ENCODE peak calls at places on chromosome 1, in four cellular contexts. One of them, this sample, is unnamed. For H3K9me2, the result is how much of the 10 kb centered on the place peaks cover.

GRCh38 chr1:159173303-159173702 is 1.9 kb downstream of the CADM3 start:
- DNase-seq in OCI-LY7: no peak
- DNase-seq in GM23248: no peak
- DNase-seq in GM23338: no peak
- DNase-seq in this sample: no peak

GRCh38 chr1:203320546-203321272 is 15.4 kb downstream of the BTG2 start:
- DNase-seq in OCI-LY7: peak
- DNase-seq in GM23248: peak
- DNase-seq in GM23338: peak
- DNase-seq in this sample: peak

GRCh38 chr1:208029381-208030319 is 118.7 kb upstream of the CD34 start:
- DNase-seq in OCI-LY7: no peak
- DNase-seq in GM23248: peak
- DNase-seq in GM23338: no peak
- DNase-seq in this sample: no peak

GRCh38 chr1:44016875-44017400 is 14.3 kb downstream of the SLC6A9 start:
- DNase-seq in OCI-LY7: no peak
- DNase-seq in GM23248: no peak
- DNase-seq in GM23338: no peak
- DNase-seq in this sample: no peak

GRCh38 chr1:186858923-186859322 is 30.2 kb downstream of the PLA2G4A start:
- DNase-seq in OCI-LY7: no peak
- DNase-seq in GM23248: peak
- DNase-seq in GM23338: no peak
- DNase-seq in this sample: no peak

GRCh38 chr1:55362558-55362957 is 147.4 kb upstream of the USP24 start:
- DNase-seq in OCI-LY7: no peak
- DNase-seq in GM23248: peak
- DNase-seq in GM23338: no peak
- DNase-seq in this sample: no peak

GRCh38 chr1:40712997-40713396 is 21.5 kb downstream of the NFYC start:
- DNase-seq in OCI-LY7: peak
- DNase-seq in GM23248: no peak
- DNase-seq in GM23338: no peak
- DNase-seq in this sample: no peak

GRCh38 chr1:9615316-9616063 is 26.8 kb downstream of the TMEM201 start:
- DNase-seq in OCI-LY7: peak
- DNase-seq in GM23248: peak
- DNase-seq in GM23338: peak
- DNase-seq in this sample: peak

GRCh38 chr1:227904541-227905335 is 43.0 kb downstream of the WNT9A start:
- DNase-seq in OCI-LY7: no peak
- DNase-seq in GM23248: no peak
- DNase-seq in GM23338: no peak
- DNase-seq in this sample: no peak

GRCh38 chr1:154697710-154698109 is 89.7 kb upstream of the ADAR start:
- DNase-seq in OCI-LY7: no peak
- DNase-seq in GM23248: peak
- DNase-seq in GM23338: no peak
- DNase-seq in this sample: no peak

GRCh38 chr1:12104417-12104816 is 41.3 kb downstream of the TNFRSF8 start:
- DNase-seq in OCI-LY7: no peak
- DNase-seq in GM23248: no peak
- DNase-seq in GM23338: no peak
- DNase-seq in this sample: no peak

GRCh38 chr1:162302246-162302645 is 74.4 kb downstream of the SPATA46 start:
- DNase-seq in OCI-LY7: no peak
- DNase-seq in GM23248: no peak
- DNase-seq in GM23338: no peak
- DNase-seq in this sample: no peak

GRCh38 chr1:245779797-245780529 is 625.2 kb downstream of the KIF26B start:
- DNase-seq in OCI-LY7: no peak
- DNase-seq in GM23248: no peak
- DNase-seq in GM23338: no peak
- DNase-seq in this sample: no peak

GRCh38 chr1:15027515-15027948 is 126.0 kb upstream of the TMEM51 start:
- DNase-seq in OCI-LY7: peak
- DNase-seq in GM23248: peak
- DNase-seq in GM23338: peak
- DNase-seq in this sample: peak

GRCh38 chr1:54839824-54840223 is 38.7 kb upstream of the TTC22 start:
- DNase-seq in OCI-LY7: no peak
- DNase-seq in GM23248: no peak
- DNase-seq in GM23338: no peak
- DNase-seq in this sample: no peak

GRCh38 chr1:202698276-202698675 is 12.0 kb downstream of the SYT2 start:
- DNase-seq in OCI-LY7: no peak
- DNase-seq in GM23248: no peak
- DNase-seq in GM23338: no peak
- DNase-seq in this sample: no peak

GRCh38 chr1:226072347-226072746 is 9.8 kb downstream of the H3-3A start:
- DNase-seq in OCI-LY7: no peak
- DNase-seq in GM23248: no peak
- DNase-seq in GM23338: no peak
- DNase-seq in this sample: no peak
- H3K9me2 ChIP-seq in OCI-LY7: under half
- H3K9me2 ChIP-seq in GM23248: under half
- H3K9me2 ChIP-seq in GM23338: under half
- H3K9me2 ChIP-seq in this sample: under half

GRCh38 chr1:2628191-2628932 is 4.5 kb downstream of the MMEL1 start:
- DNase-seq in OCI-LY7: no peak
- DNase-seq in GM23248: no peak
- DNase-seq in GM23338: peak
- DNase-seq in this sample: no peak

GRCh38 chr1:2624735-2625300 is 8.0 kb downstream of the MMEL1 start:
- DNase-seq in OCI-LY7: no peak
- DNase-seq in GM23248: no peak
- DNase-seq in GM23338: no peak
- DNase-seq in this sample: no peak

GRCh38 chr1:2627746-2628145 is 5.1 kb downstream of the MMEL1 start:
- DNase-seq in OCI-LY7: no peak
- DNase-seq in GM23248: no peak
- DNase-seq in GM23338: no peak
- DNase-seq in this sample: no peak

GRCh38 chr1:2625311-2625710 is 7.5 kb downstream of the MMEL1 start:
- DNase-seq in OCI-LY7: no peak
- DNase-seq in GM23248: no peak
- DNase-seq in GM23338: no peak
- DNase-seq in this sample: no peak

DNA sequence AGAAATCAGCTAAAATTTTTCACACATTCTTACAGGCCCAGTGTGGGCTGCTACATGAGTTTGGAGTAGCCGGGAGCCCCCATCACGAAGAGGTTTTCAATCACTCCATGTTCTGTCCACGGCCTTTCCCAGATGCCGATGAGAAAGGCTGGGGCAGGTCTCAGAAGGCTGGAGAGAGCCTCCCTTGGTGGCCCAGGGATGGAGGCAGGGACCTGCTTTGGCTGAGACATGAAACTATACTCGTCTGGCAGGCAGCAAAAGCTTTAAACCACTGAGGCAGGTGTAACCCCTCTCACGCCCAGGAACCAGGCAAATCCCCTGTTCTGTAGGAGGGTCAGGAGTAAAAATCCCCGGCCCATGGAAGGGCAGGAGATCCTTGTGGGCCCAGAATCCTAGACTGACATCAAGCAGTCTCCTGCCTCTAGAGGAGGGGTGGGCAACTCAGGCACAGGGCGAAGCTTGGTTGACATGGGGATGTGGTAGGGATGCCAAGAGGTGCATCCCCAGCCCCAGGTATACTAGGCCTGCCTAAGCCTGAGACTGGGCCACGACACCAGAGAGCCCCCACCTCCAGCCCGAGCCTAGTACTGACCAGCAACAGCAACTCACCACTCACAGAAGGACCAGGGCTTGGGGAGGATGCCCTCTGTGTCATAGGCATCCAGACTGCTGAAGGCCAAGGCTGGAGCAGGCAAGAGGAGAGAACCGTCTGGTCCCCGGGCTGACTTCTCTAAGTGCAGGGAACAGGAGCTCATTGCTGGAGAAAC is 9.1 kb downstream of the MMEL1 start:
- DNase-seq in OCI-LY7: no peak
- DNase-seq in GM23248: no peak
- DNase-seq in GM23338: no peak
- DNase-seq in this sample: no peak
- H3K9me2 ChIP-seq in OCI-LY7: under half
- H3K9me2 ChIP-seq in GM23248: under half
- H3K9me2 ChIP-seq in GM23338: under half
- H3K9me2 ChIP-seq in this sample: under half

GRCh38 chr1:33176362-33176850 is 5.4 kb downstream of the TRIM62 start:
- DNase-seq in OCI-LY7: no peak
- DNase-seq in GM23248: peak
- DNase-seq in GM23338: no peak
- DNase-seq in this sample: no peak
- H3K9me2 ChIP-seq in OCI-LY7: under half
- H3K9me2 ChIP-seq in GM23248: under half
- H3K9me2 ChIP-seq in GM23338: under half
- H3K9me2 ChIP-seq in this sample: under half

GRCh38 chr1:52967666-52968065 is 40.6 kb downstream of the SCP2 start:
- DNase-seq in OCI-LY7: no peak
- DNase-seq in GM23248: no peak
- DNase-seq in GM23338: no peak
- DNase-seq in this sample: no peak
- H3K9me2 ChIP-seq in OCI-LY7: under half
- H3K9me2 ChIP-seq in GM23248: under half
- H3K9me2 ChIP-seq in GM23338: under half
- H3K9me2 ChIP-seq in this sample: under half

GRCh38 chr1:89767618-89768017 is 53.2 kb upstream of the LRRC8D start:
- DNase-seq in OCI-LY7: no peak
- DNase-seq in GM23248: no peak
- DNase-seq in GM23338: no peak
- DNase-seq in this sample: no peak

GRCh38 chr1:89771991-89772560 is 48.8 kb upstream of the LRRC8D start:
- DNase-seq in OCI-LY7: no peak
- DNase-seq in GM23248: no peak
- DNase-seq in GM23338: peak
- DNase-seq in this sample: no peak
- H3K9me2 ChIP-seq in OCI-LY7: under half
- H3K9me2 ChIP-seq in GM23248: under half
- H3K9me2 ChIP-seq in GM23338: under half
- H3K9me2 ChIP-seq in this sample: under half